ENCODE peak calls at places on chromosomes 13 and 19, in five cellular contexts. One of them, this sample, is unnamed.

GRCh38 chr13:72851678-72852014 is 69.7 kb downstream of the PIBF1 start:
- DNase-seq in breast epithelium: no peak
- DNase-seq in T-cell: no peak
- DNase-seq in nephron progenitor cell: no peak
- DNase-seq in activated T-cell treated with anti-CD3 and anti-CD28 coated beads, Interleukin-2, amount 50 U/mL, for 72 hours: no peak
- DNase-seq in this sample: no peak

GRCh38 chr13:81988542-81988941 is 1647.6 kb upstream of the SPRY2 start:
- DNase-seq in breast epithelium: no peak
- DNase-seq in T-cell: no peak
- DNase-seq in nephron progenitor cell: no peak
- DNase-seq in activated T-cell treated with anti-CD3 and anti-CD28 coated beads, Interleukin-2, amount 50 U/mL, for 72 hours: no peak
- DNase-seq in this sample: no peak

GRCh38 chr19:56350416-56351045 is 35.9 kb upstream of the ZSCAN5A start:
- DNase-seq in breast epithelium: peak; percentile 22
- DNase-seq in T-cell: no peak
- DNase-seq in nephron progenitor cell: peak; percentile 51
- DNase-seq in activated T-cell treated with anti-CD3 and anti-CD28 coated beads, Interleukin-2, amount 50 U/mL, for 72 hours: peak; percentile 48
- DNase-seq in this sample: peak; percentile 36

GRCh38 chr13:110422913-110423688 is 116.0 kb downstream of the COL4A2 start:
- DNase-seq in breast epithelium: no peak
- DNase-seq in T-cell: no peak
- DNase-seq in nephron progenitor cell: no peak
- DNase-seq in activated T-cell treated with anti-CD3 and anti-CD28 coated beads, Interleukin-2, amount 50 U/mL, for 72 hours: no peak
- DNase-seq in this sample: no peak

GRCh38 chr19:4347521-4347920 is 4.2 kb downstream of the MPND start:
- DNase-seq in breast epithelium: no peak
- DNase-seq in T-cell: no peak
- DNase-seq in nephron progenitor cell: no peak
- DNase-seq in activated T-cell treated with anti-CD3 and anti-CD28 coated beads, Interleukin-2, amount 50 U/mL, for 72 hours: no peak
- DNase-seq in this sample: no peak

GRCh38 chr19:36256853-36257511 is 42.1 kb downstream of the ZNF146 start:
- DNase-seq in breast epithelium: no peak
- DNase-seq in T-cell: no peak
- DNase-seq in nephron progenitor cell: no peak
- DNase-seq in activated T-cell treated with anti-CD3 and anti-CD28 coated beads, Interleukin-2, amount 50 U/mL, for 72 hours: no peak
- DNase-seq in this sample: no peak

GRCh38 chr19:20423381-20424207 is 142.0 kb downstream of the ZNF737 start:
- DNase-seq in breast epithelium: peak; percentile 54
- DNase-seq in T-cell: peak; percentile 1
- DNase-seq in nephron progenitor cell: peak; percentile 7
- DNase-seq in activated T-cell treated with anti-CD3 and anti-CD28 coated beads, Interleukin-2, amount 50 U/mL, for 72 hours: peak; percentile 15
- DNase-seq in this sample: peak; percentile 2

GRCh38 chr13:114007566-114007965 is 33.7 kb upstream of the C13orf46 start:
- DNase-seq in breast epithelium: no peak
- DNase-seq in T-cell: no peak
- DNase-seq in nephron progenitor cell: no peak
- DNase-seq in activated T-cell treated with anti-CD3 and anti-CD28 coated beads, Interleukin-2, amount 50 U/mL, for 72 hours: no peak
- DNase-seq in this sample: no peak

GRCh38 chr13:75353786-75354193 is 128.2 kb downstream of the TBC1D4 start:
- DNase-seq in breast epithelium: no peak
- DNase-seq in T-cell: no peak
- DNase-seq in nephron progenitor cell: no peak
- DNase-seq in activated T-cell treated with anti-CD3 and anti-CD28 coated beads, Interleukin-2, amount 50 U/mL, for 72 hours: no peak
- DNase-seq in this sample: no peak

GRCh38 chr13:29923554-29924481 is 73.4 kb upstream of the UBL3 start:
- DNase-seq in breast epithelium: peak; percentile 83
- DNase-seq in T-cell: peak; percentile 32
- DNase-seq in nephron progenitor cell: no peak
- DNase-seq in activated T-cell treated with anti-CD3 and anti-CD28 coated beads, Interleukin-2, amount 50 U/mL, for 72 hours: peak; percentile 79
- DNase-seq in this sample: peak; percentile 67

GRCh38 chr19:39310558-39311311 is 9.9 kb downstream of the LRFN1 start:
- DNase-seq in breast epithelium: no peak
- DNase-seq in T-cell: no peak
- DNase-seq in nephron progenitor cell: no peak
- DNase-seq in activated T-cell treated with anti-CD3 and anti-CD28 coated beads, Interleukin-2, amount 50 U/mL, for 72 hours: no peak
- DNase-seq in this sample: no peak

GRCh38 chr19:42589792-42590191 is 4.9 kb downstream of the CEACAM8 start:
- DNase-seq in breast epithelium: no peak
- DNase-seq in T-cell: no peak
- DNase-seq in nephron progenitor cell: no peak
- DNase-seq in activated T-cell treated with anti-CD3 and anti-CD28 coated beads, Interleukin-2, amount 50 U/mL, for 72 hours: no peak
- DNase-seq in this sample: no peak

GRCh38 chr19:7680606-7681335 is at the start of gene TRAPPC5:
- DNase-seq in breast epithelium: peak; percentile 63
- DNase-seq in T-cell: peak; percentile 85
- DNase-seq in nephron progenitor cell: peak; percentile 92
- DNase-seq in activated T-cell treated with anti-CD3 and anti-CD28 coated beads, Interleukin-2, amount 50 U/mL, for 72 hours: peak; percentile 89
- DNase-seq in this sample: peak; percentile 94

GRCh38 chr19:6272411-6272791 is 7.4 kb downstream of the MLLT1 start:
- DNase-seq in breast epithelium: no peak
- DNase-seq in T-cell: no peak
- DNase-seq in nephron progenitor cell: peak; percentile 43
- DNase-seq in activated T-cell treated with anti-CD3 and anti-CD28 coated beads, Interleukin-2, amount 50 U/mL, for 72 hours: no peak
- DNase-seq in this sample: peak; percentile 10

GRCh38 chr13:50678464-50679162 is 164.9 kb downstream of the DLEU7 start:
- DNase-seq in breast epithelium: no peak
- DNase-seq in T-cell: no peak
- DNase-seq in nephron progenitor cell: no peak
- DNase-seq in activated T-cell treated with anti-CD3 and anti-CD28 coated beads, Interleukin-2, amount 50 U/mL, for 72 hours: no peak
- DNase-seq in this sample: no peak

GRCh38 chr19:49549045-49549444 is 21.2 kb downstream of the RCN3 start:
- DNase-seq in breast epithelium: no peak
- DNase-seq in T-cell: no peak
- DNase-seq in nephron progenitor cell: no peak
- DNase-seq in activated T-cell treated with anti-CD3 and anti-CD28 coated beads, Interleukin-2, amount 50 U/mL, for 72 hours: no peak
- DNase-seq in this sample: no peak

GRCh38 chr19:46916971-46917370 is 56.2 kb downstream of the ARHGAP35 start:
- DNase-seq in breast epithelium: no peak
- DNase-seq in T-cell: no peak
- DNase-seq in nephron progenitor cell: no peak
- DNase-seq in activated T-cell treated with anti-CD3 and anti-CD28 coated beads, Interleukin-2, amount 50 U/mL, for 72 hours: no peak
- DNase-seq in this sample: no peak

GRCh38 chr13:107721436-107721835 is 493.9 kb downstream of the LIG4 start:
- DNase-seq in breast epithelium: no peak
- DNase-seq in T-cell: no peak
- DNase-seq in nephron progenitor cell: no peak
- DNase-seq in activated T-cell treated with anti-CD3 and anti-CD28 coated beads, Interleukin-2, amount 50 U/mL, for 72 hours: no peak
- DNase-seq in this sample: no peak

GRCh38 chr19:50719566-50719965 is at the start of gene SHANK1:
- DNase-seq in breast epithelium: no peak
- DNase-seq in T-cell: no peak
- DNase-seq in nephron progenitor cell: peak; percentile 61
- DNase-seq in activated T-cell treated with anti-CD3 and anti-CD28 coated beads, Interleukin-2, amount 50 U/mL, for 72 hours: no peak
- DNase-seq in this sample: no peak

GRCh38 chr13:85690368-85690767 is 108.9 kb downstream of the SLITRK6 start:
- DNase-seq in breast epithelium: no peak
- DNase-seq in T-cell: no peak
- DNase-seq in nephron progenitor cell: no peak
- DNase-seq in activated T-cell treated with anti-CD3 and anti-CD28 coated beads, Interleukin-2, amount 50 U/mL, for 72 hours: no peak
- DNase-seq in this sample: no peak

GRCh38 chr13:91381371-91381770 is 17.1 kb upstream of the GPC5 start:
- DNase-seq in breast epithelium: no peak
- DNase-seq in T-cell: no peak
- DNase-seq in nephron progenitor cell: no peak
- DNase-seq in activated T-cell treated with anti-CD3 and anti-CD28 coated beads, Interleukin-2, amount 50 U/mL, for 72 hours: no peak
- DNase-seq in this sample: no peak

GRCh38 chr19:17950310-17951150 is 16.4 kb upstream of the KCNN1 start:
- DNase-seq in breast epithelium: no peak
- DNase-seq in T-cell: peak; percentile 22
- DNase-seq in nephron progenitor cell: peak; percentile 72
- DNase-seq in activated T-cell treated with anti-CD3 and anti-CD28 coated beads, Interleukin-2, amount 50 U/mL, for 72 hours: peak; percentile 52
- DNase-seq in this sample: peak; percentile 65

GRCh38 chr13:55160911-55161310 is 1979.8 kb upstream of the PRR20A start:
- DNase-seq in breast epithelium: no peak
- DNase-seq in T-cell: no peak
- DNase-seq in nephron progenitor cell: no peak
- DNase-seq in activated T-cell treated with anti-CD3 and anti-CD28 coated beads, Interleukin-2, amount 50 U/mL, for 72 hours: no peak
- DNase-seq in this sample: no peak

GRCh38 chr19:5339470-5339949 is 1.1 kb downstream of the PTPRS start:
- DNase-seq in breast epithelium: no peak
- DNase-seq in T-cell: no peak
- DNase-seq in nephron progenitor cell: peak; percentile 56
- DNase-seq in activated T-cell treated with anti-CD3 and anti-CD28 coated beads, Interleukin-2, amount 50 U/mL, for 72 hours: no peak
- DNase-seq in this sample: peak; percentile 64

GRCh38 chr13:111460548-111461444 is 140.4 kb downstream of the TEX29 start:
- DNase-seq in breast epithelium: peak; percentile 23
- DNase-seq in T-cell: no peak
- DNase-seq in nephron progenitor cell: peak; percentile 47
- DNase-seq in activated T-cell treated with anti-CD3 and anti-CD28 coated beads, Interleukin-2, amount 50 U/mL, for 72 hours: no peak
- DNase-seq in this sample: no peak

GRCh38 chr13:28379371-28380083 is 115.4 kb downstream of the FLT1 start:
- DNase-seq in breast epithelium: no peak
- DNase-seq in T-cell: no peak
- DNase-seq in nephron progenitor cell: no peak
- DNase-seq in activated T-cell treated with anti-CD3 and anti-CD28 coated beads, Interleukin-2, amount 50 U/mL, for 72 hours: no peak
- DNase-seq in this sample: no peak

GRCh38 chr19:44718441-44719261 is 19.7 kb downstream of the CEACAM16 start:
- DNase-seq in breast epithelium: peak; percentile 54
- DNase-seq in T-cell: no peak
- DNase-seq in nephron progenitor cell: peak; percentile 31
- DNase-seq in activated T-cell treated with anti-CD3 and anti-CD28 coated beads, Interleukin-2, amount 50 U/mL, for 72 hours: no peak
- DNase-seq in this sample: no peak

GRCh38 chr19:34254552-34255432 is at the start of gene GARRE1:
- DNase-seq in breast epithelium: no peak
- DNase-seq in T-cell: peak; percentile 26
- DNase-seq in nephron progenitor cell: peak; percentile 60
- DNase-seq in activated T-cell treated with anti-CD3 and anti-CD28 coated beads, Interleukin-2, amount 50 U/mL, for 72 hours: peak; percentile 91
- DNase-seq in this sample: peak; percentile 94

GRCh38 chr19:2624537-2625091 is 77.9 kb downstream of the GNG7 start:
- DNase-seq in breast epithelium: peak; percentile 58
- DNase-seq in T-cell: no peak
- DNase-seq in nephron progenitor cell: peak; percentile 50
- DNase-seq in activated T-cell treated with anti-CD3 and anti-CD28 coated beads, Interleukin-2, amount 50 U/mL, for 72 hours: no peak
- DNase-seq in this sample: no peak

GRCh38 chr19:55283548-55284393 is at the start of gene BRSK1:
- DNase-seq in breast epithelium: no peak
- DNase-seq in T-cell: peak; percentile 34
- DNase-seq in nephron progenitor cell: peak; percentile 79
- DNase-seq in activated T-cell treated with anti-CD3 and anti-CD28 coated beads, Interleukin-2, amount 50 U/mL, for 72 hours: peak; percentile 54
- DNase-seq in this sample: no peak

GRCh38 chr19:571127-571974 is 1.0 kb upstream of the BSG start:
- DNase-seq in breast epithelium: peak; percentile 67
- DNase-seq in T-cell: peak; percentile 35
- DNase-seq in nephron progenitor cell: peak; percentile 47
- DNase-seq in activated T-cell treated with anti-CD3 and anti-CD28 coated beads, Interleukin-2, amount 50 U/mL, for 72 hours: peak; percentile 58
- DNase-seq in this sample: peak; percentile 71

GRCh38 chr13:38045278-38046048 is 175.9 kb upstream of the TRPC4 start:
- DNase-seq in breast epithelium: no peak
- DNase-seq in T-cell: no peak
- DNase-seq in nephron progenitor cell: no peak
- DNase-seq in activated T-cell treated with anti-CD3 and anti-CD28 coated beads, Interleukin-2, amount 50 U/mL, for 72 hours: no peak
- DNase-seq in this sample: no peak

GRCh38 chr13:113491418-113491883 is 940 bp upstream of the DCUN1D2 start:
- DNase-seq in breast epithelium: no peak
- DNase-seq in T-cell: no peak
- DNase-seq in nephron progenitor cell: peak; percentile 54
- DNase-seq in activated T-cell treated with anti-CD3 and anti-CD28 coated beads, Interleukin-2, amount 50 U/mL, for 72 hours: no peak
- DNase-seq in this sample: no peak